ENCODE peak calls at places on chromosomes 12 and 14, in five cellular contexts. M is IMR-90, X is A549, J is GM12878, L is K562. Z is an unnamed sample.

GRCh38 chr12:10113920-10114319 is 15.1 kb upstream of the CLEC1A start:
- DNase-seq in X (no peak), J (no peak), M (no peak), L (no peak), Z (no peak)

GRCh38 chr12:75183967-75184366 is 25.7 kb downstream of the KCNC2 start:
- DNase-seq in L (no peak), X (no peak), J (no peak), M (no peak), Z (no peak)

GRCh38 chr14:69658664-69659261 is 47.4 kb downstream of the SUSD6 start:
- DNase-seq in M (peak; percentile 39), X (no peak), L (peak; percentile 55), J (no peak), Z (no peak)

GRCh38 chr12:133023566-133023965 is 13.7 kb upstream of the ZNF84 start:
- DNase-seq in M (peak; percentile 13), J (no peak), X (no peak), L (no peak), Z (no peak)

GRCh38 chr12:27534060-27534764 is 10.2 kb downstream of the PPFIBP1 start:
- DNase-seq in L (no peak), X (no peak), M (no peak), J (peak; percentile 86), Z (no peak)

GRCh38 chr14:104800600-104801283 is at the start of gene ZBTB42:
- DNase-seq in L (no peak), M (peak; percentile 48), X (no peak), J (no peak), Z (peak; percentile 55)

GRCh38 chr12:11685716-11686115 is 36.2 kb downstream of the ETV6 start:
- DNase-seq in X (no peak), L (no peak), J (no peak), M (peak; percentile 66), Z (no peak)

GRCh38 chr12:89309452-89309802 is 42.9 kb downstream of the DUSP6 start:
- DNase-seq in M (no peak), J (no peak), L (no peak), X (no peak), Z (no peak)

GRCh38 chr14:93082576-93083001 is 33.1 kb downstream of the ITPK1 start:
- DNase-seq in L (no peak), J (no peak), M (no peak), X (no peak), Z (no peak)

GRCh38 chr14:89344871-89345270 is 72.2 kb downstream of the FOXN3 start:
- DNase-seq in X (no peak), L (no peak), M (no peak), J (no peak), Z (no peak)

GRCh38 chr12:13816394-13816793 is 165.0 kb downstream of the GRIN2B start:
- DNase-seq in M (no peak), L (no peak), J (no peak), X (no peak), Z (no peak)

GRCh38 chr12:94955193-94955592 is 48.3 kb downstream of the NDUFA12 start:
- DNase-seq in J (no peak), M (no peak), L (no peak), X (no peak), Z (no peak)

GRCh38 chr12:95439578-95440230 is 34.2 kb upstream of the METAP2 start:
- DNase-seq in L (no peak), X (no peak), M (no peak), J (no peak), Z (no peak)

GRCh38 chr12:2457215-2458112 is 337.3 kb upstream of the FKBP4 start:
- DNase-seq in M (no peak), X (no peak), L (peak; percentile 39), J (no peak), Z (no peak)

GRCh38 chr12:113274848-113275247 is 53.6 kb downstream of the TPCN1 start:
- DNase-seq in X (no peak), M (no peak), L (no peak), J (no peak), Z (no peak)

GRCh38 chr14:38065101-38065762 is 142.5 kb upstream of the SSTR1 start:
- DNase-seq in M (no peak), X (no peak), L (no peak), J (no peak), Z (no peak)

GRCh38 chr14:51534623-51535022 is 117.1 kb upstream of the FRMD6 start:
- DNase-seq in L (no peak), J (no peak), M (peak; percentile 67), X (no peak), Z (no peak)

GRCh38 chr14:80059041-80059440 is 152.3 kb downstream of the DIO2 start:
- DNase-seq in M (peak; percentile 89), L (no peak), J (no peak), X (no peak), Z (no peak)

GRCh38 chr12:53212931-53213330 is 5.9 kb upstream of the ITGB7 start:
- DNase-seq in J (no peak), X (no peak), M (no peak), L (no peak), Z (no peak)

GRCh38 chr12:53214221-53214620 is 7.2 kb upstream of the ITGB7 start:
- DNase-seq in X (no peak), L (no peak), J (no peak), M (no peak), Z (no peak)

GRCh38 chr12:53213348-53213747 is 6.3 kb upstream of the ITGB7 start:
- DNase-seq in J (no peak), X (peak; percentile 91), M (peak; percentile 70), L (peak; percentile 79), Z (peak; percentile 88)

GRCh38 chr12:53210843-53211242 is 3.8 kb upstream of the ITGB7 start:
- DNase-seq in M (no peak), X (no peak), L (no peak), J (no peak), Z (no peak)

DNA sequence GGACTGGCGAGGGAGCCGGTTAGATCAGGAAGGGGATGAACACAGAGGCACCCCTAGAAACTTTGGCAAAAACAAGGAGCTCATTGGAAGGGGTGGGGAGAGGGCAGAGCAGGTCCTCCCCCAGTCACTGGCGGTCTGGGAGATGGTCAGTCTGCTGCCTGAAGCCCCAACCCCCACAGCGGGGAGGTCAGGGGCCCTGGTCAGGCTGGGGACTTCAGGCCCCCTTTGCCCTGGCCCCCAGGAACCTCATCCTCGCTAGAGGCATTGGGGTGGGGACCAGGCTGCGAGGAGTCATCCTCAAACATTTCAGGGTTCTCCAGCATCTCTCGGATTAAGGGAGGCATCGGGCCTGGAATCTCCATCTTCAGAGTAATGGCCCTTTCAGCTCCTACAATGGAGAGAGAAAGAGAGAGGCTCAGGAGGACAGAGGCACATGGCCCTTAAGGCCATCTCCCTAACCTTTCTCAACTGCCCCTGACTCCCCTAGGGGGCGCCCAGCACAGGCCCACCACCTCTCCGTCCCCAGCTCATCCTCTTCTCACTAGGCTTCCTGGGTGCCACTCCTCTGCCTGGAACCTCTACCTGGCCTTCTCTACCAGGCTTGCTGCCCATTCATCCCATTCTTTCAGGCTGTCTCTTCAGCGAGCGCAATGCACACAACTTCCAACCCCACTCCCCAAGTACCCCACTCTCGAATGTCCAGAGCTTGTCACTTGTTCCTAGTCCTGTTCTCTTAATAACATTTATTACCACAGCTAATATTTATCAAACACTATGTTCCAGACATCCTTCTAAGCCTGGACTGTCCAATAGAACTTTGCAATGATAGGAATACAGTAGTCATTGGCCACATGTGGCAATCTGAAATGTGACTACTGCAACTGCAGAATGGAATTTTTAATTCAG is 4.7 kb upstream of the ITGB7 start:
- DNase-seq in M (no peak), J (no peak), L (peak; percentile 69), X (no peak), Z (peak; percentile 41)
- TF ChIP-seq BHLHE40 in M (no peak), J (no peak), L (no peak), X (no peak), Z (no peak)

GRCh38 chr12:117045175-117045997 is 53.8 kb downstream of the TESC start:
- DNase-seq in X (no peak), J (no peak), L (no peak), M (no peak), Z (no peak)
- TF ChIP-seq BHLHE40 in X (no peak), J (no peak), L (no peak), M (no peak), Z (no peak)

DNA sequence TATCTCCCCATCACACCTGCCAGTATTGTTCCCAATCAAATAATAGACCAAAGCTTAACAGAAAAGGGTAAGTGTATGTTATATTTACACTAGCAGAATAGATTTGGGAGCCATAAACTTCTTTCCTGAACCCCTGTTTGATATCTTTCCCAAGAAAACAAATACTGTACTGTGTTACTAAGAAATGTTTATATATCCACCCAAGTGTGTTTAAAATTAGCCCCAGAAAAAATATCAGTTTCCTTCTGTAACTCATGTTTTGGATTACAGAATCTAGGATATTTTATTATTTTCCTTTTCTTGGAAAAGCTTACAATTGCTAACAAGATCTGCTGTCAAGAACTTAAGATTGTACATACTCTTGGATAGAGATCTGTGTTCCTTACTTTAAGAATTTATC is 1817.2 kb upstream of the FLRT2 start:
- DNase-seq in L (no peak), M (peak; percentile 42), J (no peak), X (no peak), Z (no peak)
- TF ChIP-seq BHLHE40 in L (no peak), M (no peak), J (no peak), X (no peak), Z (no peak)

GRCh38 chr14:49972840-49973239 is 80.0 kb downstream of the ARF6 start:
- DNase-seq in M (peak; percentile 92), X (peak; percentile 72), J (no peak), L (no peak), Z (no peak)

GRCh38 chr14:49969961-49970360 is 77.1 kb downstream of the ARF6 start:
- DNase-seq in J (no peak), L (no peak), M (no peak), X (no peak), Z (no peak)

GRCh38 chr14:49971156-49972141 is 78.6 kb downstream of the ARF6 start:
- DNase-seq in J (peak; percentile 89), L (no peak), M (peak; percentile 25), X (no peak), Z (no peak)

GRCh38 chr14:49970474-49971147 is 77.7 kb downstream of the ARF6 start:
- DNase-seq in M (peak; percentile 49), L (peak; percentile 31), X (no peak), J (no peak), Z (peak; percentile 32)

DNA sequence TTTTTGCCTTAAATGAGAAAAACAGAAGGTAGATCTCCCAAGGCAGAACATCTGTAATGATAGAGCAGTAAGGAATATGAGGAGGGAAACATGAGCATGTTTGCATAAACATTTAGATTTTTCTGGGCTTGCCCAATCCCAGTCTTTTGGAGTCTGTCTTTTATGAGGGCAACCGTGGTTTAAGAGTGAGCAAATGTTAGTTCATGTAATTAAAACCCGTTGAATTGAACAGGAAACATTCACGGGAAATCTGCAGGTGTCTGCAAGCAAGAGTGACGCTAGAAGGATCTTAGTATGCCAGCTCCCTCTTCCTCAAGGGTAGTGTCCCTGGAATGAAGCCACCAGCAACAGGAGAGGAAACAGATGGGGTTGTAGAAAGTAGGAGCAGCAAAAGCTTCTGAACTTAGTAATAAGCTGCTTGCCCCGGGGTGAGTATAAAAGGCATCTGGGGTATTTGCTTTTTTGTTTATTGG is 79.4 kb downstream of the ARF6 start:
- DNase-seq in M (peak; percentile 74), J (no peak), X (no peak), L (no peak), Z (no peak)
- TF ChIP-seq BHLHE40 in M (no peak), J (no peak), X (no peak), L (no peak), Z (no peak)

GRCh38 chr14:68147331-68147730 is 327.8 kb downstream of the RAD51B start:
- DNase-seq in J (no peak), M (no peak), X (no peak), L (no peak), Z (no peak)
- TF ChIP-seq BHLHE40 in J (no peak), M (no peak), X (no peak), L (no peak), Z (no peak)

GRCh38 chr12:123243851-123244250 is 10.6 kb downstream of the MTRFR start:
- DNase-seq in M (no peak), X (no peak), L (no peak), J (no peak), Z (no peak)
- TF ChIP-seq BHLHE40 in M (no peak), X (no peak), L (no peak), J (no peak), Z (no peak)

GRCh38 chr12:6250343-6250742 is 50.1 kb downstream of the CD9 start:
- DNase-seq in J (no peak), M (no peak), L (no peak), X (no peak), Z (no peak)
- TF ChIP-seq BHLHE40 in J (no peak), M (no peak), L (no peak), X (no peak), Z (no peak)